ENCODE peak calls at places on chromosomes 6 and 20, in four cellular contexts. A, K, U and W are unnamed samples.

GRCh38 chr6:37783831-37784584 is 35.5 kb upstream of the ZFAND3 start:
- DNase-seq in A (no peak), K (no peak), U (no peak), W (no peak)

GRCh38 chr6:155709262-155709661 is 253.6 kb upstream of the NOX3 start:
- DNase-seq in A (no peak), K (no peak), U (no peak), W (no peak)

GRCh38 chr6:25472314-25472713 is 179.7 kb upstream of the SCGN start:
- DNase-seq in A (no peak), K (no peak), U (no peak), W (no peak)

GRCh38 chr6:134373966-134374365 is 56.1 kb upstream of the SGK1 start:
- DNase-seq in A (no peak), K (no peak), U (no peak), W (no peak)

GRCh38 chr6:163585932-163586437 is 171.5 kb downstream of the QKI start:
- DNase-seq in A (peak; percentile 82), K (no peak), U (no peak), W (no peak)

GRCh38 chr6:82555801-82556200 is 192.2 kb downstream of the TPBG start:
- DNase-seq in A (no peak), K (no peak), U (no peak), W (no peak)

GRCh38 chr20:40506567-40506966 is 182.5 kb downstream of the MAFB start:
- DNase-seq in A (peak; percentile 100), K (peak; percentile 1), U (no peak), W (no peak)

GRCh38 chr20:35463455-35464300 is 8.3 kb downstream of the CEP250 start:
- DNase-seq in A (no peak), K (peak; percentile 30), U (peak; percentile 18), W (peak; percentile 36)

GRCh38 chr6:146833157-146833556 is 234.4 kb downstream of the ADGB start:
- DNase-seq in A (no peak), K (no peak), U (no peak), W (no peak)

GRCh38 chr20:62304331-62305148 is 1.7 kb downstream of the ADRM1 start:
- DNase-seq in A (no peak), K (no peak), U (no peak), W (no peak)

GRCh38 chr6:22943331-22943730 is 374.0 kb downstream of the HDGFL1 start:
- DNase-seq in A (no peak), K (no peak), U (no peak), W (no peak)

GRCh38 chr6:15039136-15039535 is 206.7 kb upstream of the JARID2 start:
- DNase-seq in A (no peak), K (no peak), U (no peak), W (no peak)

GRCh38 chr6:36917541-36918193 is 31.9 kb downstream of the C6orf89 start:
- DNase-seq in A (no peak), K (no peak), U (no peak), W (no peak)

GRCh38 chr20:9928955-9929354 is 90.1 kb upstream of the PAK5 start:
- DNase-seq in A (no peak), K (no peak), U (no peak), W (no peak)

GRCh38 chr20:15359056-15359455 is 1021.6 kb upstream of the FLRT3 start:
- DNase-seq in A (no peak), K (no peak), U (no peak), W (no peak)